ENCODE peak calls at places on chromosomes 3 and 15, in four cellular contexts. C, M, X and H are unnamed samples.

GRCh38 chr3:18111702-18112311 is 313.3 kb downstream of the SATB1 start:
- DNase-seq in C (no peak), M (no peak), X (peak; percentile 76), H (peak; percentile 54)

GRCh38 chr3:72494076-72495000 is 353.9 kb downstream of the SHQ1 start:
- DNase-seq in C (no peak), M (no peak), X (no peak), H (peak; percentile 65)

GRCh38 chr3:15633159-15633558 is 31.6 kb downstream of the BTD start:
- DNase-seq in C (no peak), M (no peak), X (no peak), H (no peak)

GRCh38 chr3:44867421-44868111 is 5.9 kb downstream of the TMEM42 start:
- DNase-seq in C (no peak), M (no peak), X (no peak), H (no peak)

GRCh38 chr3:57910988-57911387 is 97.2 kb upstream of the FLNB start:
- DNase-seq in C (no peak), M (no peak), X (peak; percentile 23), H (peak; percentile 25)

GRCh38 chr3:155015776-155016451 is 64.2 kb upstream of the MME start:
- DNase-seq in C (no peak), M (no peak), X (no peak), H (no peak)

GRCh38 chr3:57918123-57918837 is 89.9 kb upstream of the FLNB start:
- DNase-seq in C (no peak), M (no peak), X (no peak), H (peak; percentile 95)

GRCh38 chr3:39548282-39548681 is 80.8 kb downstream of the MOBP start:
- DNase-seq in C (no peak), M (no peak), X (no peak), H (no peak)

GRCh38 chr15:58746174-58746573 is 3.3 kb downstream of the ADAM10 start:
- DNase-seq in C (no peak), M (no peak), X (no peak), H (no peak)
- H3K4me3 ChIP-seq in C (no peak overlapping the region), M (no peak overlapping the region), X (peak overlapping the region; percentile 89), H (peak overlapping the region; percentile 96)

GRCh38 chr15:51192560-51193280 is 98.0 kb upstream of the TNFAIP8L3 start:
- DNase-seq in C (peak; percentile 92), M (peak; percentile 86), X (peak; percentile 69), H (peak; percentile 77)
- H3K4me3 ChIP-seq in C (no peak overlapping the region), M (no peak overlapping the region), X (no peak overlapping the region), H (no peak overlapping the region)

DNA sequence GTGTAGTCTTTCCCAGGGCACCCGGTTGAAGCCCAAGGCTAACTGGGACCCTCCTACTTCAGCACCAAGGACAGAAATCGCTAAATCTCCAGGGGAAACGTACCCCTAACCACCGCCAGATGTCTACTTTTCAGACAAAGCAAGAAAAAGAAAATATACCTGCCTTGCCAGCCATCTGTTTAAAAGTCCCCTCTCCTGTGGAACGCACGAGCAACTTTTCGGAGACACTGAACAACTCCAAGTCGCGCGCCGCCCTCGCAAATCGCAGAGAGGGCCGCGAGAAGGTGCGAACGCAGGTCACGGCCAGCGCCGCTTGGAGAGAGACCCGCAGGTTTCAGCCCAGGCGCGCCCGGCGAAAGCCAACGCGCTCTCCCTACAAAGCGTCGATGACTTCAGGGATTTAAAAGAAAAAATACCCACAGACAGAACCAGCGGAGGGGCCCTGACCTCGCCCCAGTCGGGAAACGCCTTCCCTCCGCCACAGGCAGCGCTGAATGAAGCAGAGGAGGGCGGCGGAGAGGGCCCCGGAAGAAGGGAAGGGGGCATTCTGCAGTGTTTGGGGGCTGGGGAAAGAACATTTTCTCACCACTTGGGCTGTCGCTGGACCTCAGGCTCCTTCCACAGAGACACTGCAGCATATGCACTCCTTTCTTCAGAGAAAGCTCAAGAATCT is 213.1 kb downstream of the FGF12 start:
- DNase-seq in C (no peak), M (no peak), X (no peak), H (peak; percentile 8)
- H3K4me3 ChIP-seq in C (no peak overlapping the region), M (peak overlapping the region; percentile 18), X (no peak overlapping the region), H (peak overlapping the region; percentile 23)

DNA sequence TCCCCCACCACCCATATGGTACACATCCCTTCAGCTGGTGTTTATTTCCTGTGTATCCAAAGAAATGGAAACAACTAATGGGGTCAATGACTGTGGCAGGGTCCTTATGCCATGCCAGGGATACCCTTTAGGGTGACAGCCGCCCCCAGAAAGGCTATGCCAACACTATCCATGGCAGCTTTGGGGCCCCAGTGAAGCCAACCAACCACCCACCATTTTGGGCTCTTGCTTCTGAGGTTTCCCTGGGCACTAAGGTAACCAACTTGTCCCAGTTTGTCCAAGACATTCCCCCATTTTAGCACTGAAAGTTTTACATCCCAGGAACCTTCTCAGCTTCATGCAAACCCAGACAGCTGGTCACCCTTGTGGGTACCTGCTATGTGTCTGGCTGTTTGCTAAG is 233.1 kb downstream of the VPS13C start:
- DNase-seq in C (no peak), M (no peak), X (no peak), H (no peak)
- H3K4me3 ChIP-seq in C (no peak overlapping the region), M (no peak overlapping the region), X (no peak overlapping the region), H (no peak overlapping the region)

GRCh38 chr3:51984269-51984647 is 923 bp downstream of the ACY1 start:
- DNase-seq in C (no peak), M (no peak), X (no peak), H (no peak)
- H3K4me3 ChIP-seq in C (no peak overlapping the region), M (no peak overlapping the region), X (no peak overlapping the region), H (peak overlapping the region; percentile 79)

GRCh38 chr15:52020253-52021085 is 1.4 kb downstream of the MAPK6 start:
- DNase-seq in C (no peak), M (no peak), X (no peak), H (peak; percentile 68)
- H3K4me3 ChIP-seq in C (peak overlapping the region; percentile 84), M (peak overlapping the region; percentile 67), X (peak overlapping the region; percentile 71), H (peak overlapping the region; percentile 100)

DNA sequence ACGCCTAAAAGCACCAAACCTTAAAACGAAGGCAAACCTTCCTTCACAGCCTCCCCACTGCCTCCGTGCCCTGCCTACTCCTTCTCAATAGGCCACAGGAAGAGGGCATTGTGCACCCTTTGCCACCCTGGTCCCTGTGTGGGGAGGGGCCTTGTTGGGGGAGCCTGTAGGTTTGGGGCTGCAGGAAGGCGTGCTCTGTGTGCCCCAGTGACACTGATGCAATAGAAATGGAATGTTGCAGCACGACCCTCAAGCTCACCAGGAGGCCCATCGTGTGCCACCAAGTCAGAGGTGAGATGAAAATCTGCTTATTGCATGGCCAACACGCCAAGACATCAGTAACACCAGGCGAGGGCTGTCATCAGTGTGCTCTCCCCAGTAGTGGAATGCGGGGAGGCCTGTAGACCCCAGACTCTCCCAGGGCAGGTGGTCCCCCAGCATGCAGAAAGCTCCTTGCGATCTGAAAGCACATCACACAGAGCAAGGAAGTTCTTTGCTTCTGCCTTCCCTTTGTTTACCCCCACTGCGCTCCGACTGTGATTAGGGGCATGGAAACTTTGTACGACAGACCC is 86.2 kb downstream of the ASB7 start:
- DNase-seq in C (no peak), M (no peak), X (no peak), H (no peak)
- H3K4me3 ChIP-seq in C (no peak overlapping the region), M (no peak overlapping the region), X (no peak overlapping the region), H (peak overlapping the region; percentile 64)

DNA sequence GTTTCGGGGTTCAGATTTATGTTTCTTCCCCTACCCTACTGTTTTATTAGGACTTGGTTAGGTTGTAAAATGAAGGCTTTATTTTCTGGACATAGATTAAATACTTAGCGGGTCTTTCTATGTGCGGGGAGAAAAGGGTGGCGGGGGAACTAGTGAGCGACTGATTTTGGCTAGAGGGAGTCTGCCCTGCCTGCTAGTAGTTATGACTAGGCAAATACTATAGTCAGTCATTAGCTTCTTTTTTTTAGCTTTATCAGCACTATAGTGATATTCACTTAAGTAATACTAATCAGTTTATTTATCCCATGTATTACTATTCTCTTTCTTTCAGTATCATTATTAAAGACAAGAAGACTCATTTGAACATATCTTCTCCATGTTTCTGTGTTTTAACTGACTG is 3.7 kb downstream of the CADM2 start:
- DNase-seq in C (no peak), M (no peak), X (no peak), H (no peak)
- H3K4me3 ChIP-seq in C (no peak overlapping the region), M (no peak overlapping the region), X (no peak overlapping the region), H (no peak overlapping the region)